ENCODE peak calls at places on chromosomes 12 and 14, in five cellular contexts. One of them, this sample, is unnamed.

GRCh38 chr12:64760808-64761573 is 1.8 kb upstream of the GNS start:
- DNase-seq in hepatocyte: no peak
- DNase-seq in fibroblast of lung: no peak
- DNase-seq in fibroblast of the aortic adventitia: no peak
- DNase-seq in astrocyte of the cerebellum: no peak
- DNase-seq in this sample: no peak

GRCh38 chr14:50573862-50574261 is 13.9 kb downstream of the ATL1 start:
- DNase-seq in fibroblast of the aortic adventitia: no peak
- DNase-seq in hepatocyte: peak
- DNase-seq in fibroblast of lung: no peak
- DNase-seq in astrocyte of the cerebellum: no peak
- DNase-seq in this sample: no peak

GRCh38 chr14:64952598-64953309 is 10.2 kb upstream of the GPX2 start:
- DNase-seq in astrocyte of the cerebellum: no peak
- DNase-seq in fibroblast of lung: no peak
- DNase-seq in fibroblast of the aortic adventitia: no peak
- DNase-seq in hepatocyte: no peak
- DNase-seq in this sample: no peak

GRCh38 chr12:1594295-1595025 is at the start of gene FBXL14:
- DNase-seq in fibroblast of the aortic adventitia: peak
- DNase-seq in astrocyte of the cerebellum: no peak
- DNase-seq in fibroblast of lung: peak
- DNase-seq in hepatocyte: peak
- DNase-seq in this sample: no peak

GRCh38 chr12:46519407-46519806 is 146.8 kb upstream of the SLC38A2 start:
- DNase-seq in fibroblast of lung: no peak
- DNase-seq in fibroblast of the aortic adventitia: no peak
- DNase-seq in hepatocyte: no peak
- DNase-seq in astrocyte of the cerebellum: no peak
- DNase-seq in this sample: no peak

GRCh38 chr12:116222358-116222757 is 55.1 kb downstream of the MED13L start:
- DNase-seq in hepatocyte: peak
- DNase-seq in fibroblast of the aortic adventitia: peak
- DNase-seq in fibroblast of lung: peak
- DNase-seq in astrocyte of the cerebellum: peak
- DNase-seq in this sample: no peak

GRCh38 chr14:98953544-98954346 is 318.3 kb downstream of the BCL11B start:
- DNase-seq in astrocyte of the cerebellum: peak
- DNase-seq in fibroblast of lung: peak
- DNase-seq in fibroblast of the aortic adventitia: no peak
- DNase-seq in hepatocyte: peak
- DNase-seq in this sample: no peak

GRCh38 chr14:51244591-51244990 is 4.5 kb downstream of the TMX1 start:
- DNase-seq in astrocyte of the cerebellum: no peak
- DNase-seq in fibroblast of the aortic adventitia: no peak
- DNase-seq in hepatocyte: no peak
- DNase-seq in fibroblast of lung: no peak
- DNase-seq in this sample: no peak

GRCh38 chr12:61574339-61574738 is 685.9 kb upstream of the USP15 start:
- DNase-seq in astrocyte of the cerebellum: no peak
- DNase-seq in fibroblast of the aortic adventitia: no peak
- DNase-seq in hepatocyte: no peak
- DNase-seq in fibroblast of lung: no peak
- DNase-seq in this sample: no peak

GRCh38 chr12:112907415-112908157 is 824 bp downstream of the OAS1 start:
- DNase-seq in astrocyte of the cerebellum: no peak
- DNase-seq in fibroblast of the aortic adventitia: no peak
- DNase-seq in fibroblast of lung: no peak
- DNase-seq in hepatocyte: no peak
- DNase-seq in this sample: no peak

GRCh38 chr12:58566599-58566998 is 353.7 kb downstream of the LRIG3 start:
- DNase-seq in fibroblast of lung: peak
- DNase-seq in astrocyte of the cerebellum: no peak
- DNase-seq in hepatocyte: no peak
- DNase-seq in fibroblast of the aortic adventitia: peak
- DNase-seq in this sample: no peak

GRCh38 chr12:21369141-21369980 is 3.3 kb upstream of the IAPP start:
- DNase-seq in fibroblast of lung: no peak
- DNase-seq in hepatocyte: no peak
- DNase-seq in astrocyte of the cerebellum: no peak
- DNase-seq in fibroblast of the aortic adventitia: no peak
- DNase-seq in this sample: no peak

GRCh38 chr12:18690653-18691052 is 47.2 kb downstream of the PLCZ1 start:
- DNase-seq in fibroblast of the aortic adventitia: peak
- DNase-seq in fibroblast of lung: peak
- DNase-seq in astrocyte of the cerebellum: no peak
- DNase-seq in hepatocyte: peak
- DNase-seq in this sample: peak

GRCh38 chr12:62846506-62846905 is 88.4 kb downstream of the PPM1H start:
- DNase-seq in fibroblast of lung: no peak
- DNase-seq in astrocyte of the cerebellum: peak
- DNase-seq in hepatocyte: no peak
- DNase-seq in fibroblast of the aortic adventitia: no peak
- DNase-seq in this sample: no peak

GRCh38 chr12:25293596-25293995 is 42.9 kb upstream of the KRAS start:
- DNase-seq in astrocyte of the cerebellum: no peak
- DNase-seq in hepatocyte: no peak
- DNase-seq in fibroblast of the aortic adventitia: no peak
- DNase-seq in fibroblast of lung: no peak
- DNase-seq in this sample: no peak

GRCh38 chr12:46207644-46208043 is 61.2 kb downstream of the SLC38A1 start:
- DNase-seq in fibroblast of lung: no peak
- DNase-seq in fibroblast of the aortic adventitia: no peak
- DNase-seq in astrocyte of the cerebellum: no peak
- DNase-seq in hepatocyte: no peak
- DNase-seq in this sample: no peak

GRCh38 chr14:71586131-71586893 is 345.9 kb upstream of the RGS6 start:
- DNase-seq in hepatocyte: peak
- DNase-seq in astrocyte of the cerebellum: peak
- DNase-seq in fibroblast of the aortic adventitia: peak
- DNase-seq in fibroblast of lung: peak
- DNase-seq in this sample: no peak

GRCh38 chr12:98840325-98840724 is 195.2 kb downstream of the APAF1 start:
- DNase-seq in fibroblast of lung: no peak
- DNase-seq in astrocyte of the cerebellum: no peak
- DNase-seq in hepatocyte: no peak
- DNase-seq in fibroblast of the aortic adventitia: no peak
- DNase-seq in this sample: no peak

GRCh38 chr14:34461334-34462131 is 507 bp downstream of the SPTSSA start:
- DNase-seq in fibroblast of the aortic adventitia: peak
- DNase-seq in astrocyte of the cerebellum: no peak
- DNase-seq in hepatocyte: peak
- DNase-seq in fibroblast of lung: peak
- DNase-seq in this sample: no peak

GRCh38 chr14:104244221-104245011 is 106.0 kb downstream of the KIF26A start:
- DNase-seq in astrocyte of the cerebellum: no peak
- DNase-seq in fibroblast of the aortic adventitia: no peak
- DNase-seq in hepatocyte: no peak
- DNase-seq in fibroblast of lung: no peak
- DNase-seq in this sample: no peak

GRCh38 chr12:124940393-124941169 is 26.1 kb upstream of the UBC start:
- DNase-seq in hepatocyte: peak
- DNase-seq in astrocyte of the cerebellum: peak
- DNase-seq in fibroblast of the aortic adventitia: peak
- DNase-seq in fibroblast of lung: peak
- DNase-seq in this sample: no peak

GRCh38 chr14:99231850-99232401 is 40.1 kb downstream of the BCL11B start:
- DNase-seq in fibroblast of the aortic adventitia: no peak
- DNase-seq in hepatocyte: peak
- DNase-seq in astrocyte of the cerebellum: no peak
- DNase-seq in fibroblast of lung: no peak
- DNase-seq in this sample: no peak

GRCh38 chr14:102544745-102545460 is 35.3 kb upstream of the ANKRD9 start:
- DNase-seq in fibroblast of lung: no peak
- DNase-seq in hepatocyte: peak
- DNase-seq in fibroblast of the aortic adventitia: no peak
- DNase-seq in astrocyte of the cerebellum: no peak
- DNase-seq in this sample: no peak

GRCh38 chr14:73787760-73788508 is 63.7 kb upstream of the PTGR2 start:
- DNase-seq in astrocyte of the cerebellum: no peak
- DNase-seq in fibroblast of the aortic adventitia: peak
- DNase-seq in hepatocyte: no peak
- DNase-seq in fibroblast of lung: peak
- DNase-seq in this sample: no peak

GRCh38 chr12:30980886-30981662 is 54.5 kb downstream of the TSPAN11 start:
- DNase-seq in fibroblast of the aortic adventitia: no peak
- DNase-seq in hepatocyte: no peak
- DNase-seq in fibroblast of lung: no peak
- DNase-seq in astrocyte of the cerebellum: no peak
- DNase-seq in this sample: no peak

GRCh38 chr12:6582196-6582595 is 14.1 kb upstream of the NOP2 start:
- DNase-seq in fibroblast of the aortic adventitia: no peak
- DNase-seq in hepatocyte: no peak
- DNase-seq in astrocyte of the cerebellum: no peak
- DNase-seq in fibroblast of lung: no peak
- DNase-seq in this sample: no peak

GRCh38 chr12:3278681-3279414 is 201.7 kb downstream of the TSPAN9 start:
- DNase-seq in fibroblast of lung: no peak
- DNase-seq in astrocyte of the cerebellum: no peak
- DNase-seq in fibroblast of the aortic adventitia: no peak
- DNase-seq in hepatocyte: no peak
- DNase-seq in this sample: no peak

GRCh38 chr12:108468149-108468968 is 46.7 kb upstream of the FICD start:
- DNase-seq in astrocyte of the cerebellum: peak
- DNase-seq in fibroblast of lung: peak
- DNase-seq in hepatocyte: peak
- DNase-seq in fibroblast of the aortic adventitia: peak
- DNase-seq in this sample: no peak

GRCh38 chr14:104976198-104977007 is 1.8 kb downstream of the AHNAK2 start:
- DNase-seq in hepatocyte: peak
- DNase-seq in astrocyte of the cerebellum: no peak
- DNase-seq in fibroblast of the aortic adventitia: peak
- DNase-seq in fibroblast of lung: peak
- DNase-seq in this sample: no peak

GRCh38 chr12:62537544-62537943 is 70.9 kb downstream of the MON2 start:
- DNase-seq in astrocyte of the cerebellum: peak
- DNase-seq in fibroblast of lung: peak
- DNase-seq in fibroblast of the aortic adventitia: peak
- DNase-seq in hepatocyte: peak
- DNase-seq in this sample: no peak

GRCh38 chr12:26162905-26163304 is 32.5 kb upstream of the SSPN start:
- DNase-seq in astrocyte of the cerebellum: no peak
- DNase-seq in fibroblast of the aortic adventitia: no peak
- DNase-seq in fibroblast of lung: no peak
- DNase-seq in hepatocyte: no peak
- DNase-seq in this sample: no peak

GRCh38 chr12:5083955-5084849 is 40.5 kb downstream of the KCNA5 start:
- DNase-seq in astrocyte of the cerebellum: peak
- DNase-seq in fibroblast of lung: peak
- DNase-seq in hepatocyte: peak
- DNase-seq in fibroblast of the aortic adventitia: peak
- DNase-seq in this sample: peak

DNA sequence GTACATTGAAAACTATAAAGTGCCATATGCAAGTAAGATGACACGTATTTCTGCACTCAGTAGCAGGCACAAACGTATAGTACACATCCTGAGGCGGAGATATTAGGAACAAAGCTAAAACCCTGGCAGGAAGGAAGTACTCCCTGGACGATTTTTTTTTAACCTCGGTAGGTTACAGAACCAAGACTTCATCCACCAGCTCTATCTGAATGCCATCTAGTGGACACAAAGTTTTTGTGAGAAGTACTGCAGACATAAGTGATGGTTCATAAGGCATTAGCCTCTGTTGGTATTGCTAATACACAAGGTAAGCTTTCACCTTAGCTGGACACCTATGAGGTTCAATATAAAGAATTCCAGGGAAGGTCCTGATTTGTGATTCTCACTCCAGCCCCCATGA is 83.0 kb upstream of the CCDC196 start:
- DNase-seq in hepatocyte: peak
- DNase-seq in fibroblast of the aortic adventitia: peak
- DNase-seq in fibroblast of lung: peak
- DNase-seq in astrocyte of the cerebellum: no peak
- DNase-seq in this sample: no peak
- TF ChIP-seq CTCF in hepatocyte: peak
- TF ChIP-seq CTCF in fibroblast of the aortic adventitia: peak
- TF ChIP-seq CTCF in fibroblast of lung: peak
- TF ChIP-seq CTCF in astrocyte of the cerebellum: peak
- TF ChIP-seq CTCF in this sample: peak

GRCh38 chr12:120249875-120250795 is 15.4 kb downstream of the PXN start:
- DNase-seq in fibroblast of the aortic adventitia: peak
- DNase-seq in fibroblast of lung: no peak
- DNase-seq in astrocyte of the cerebellum: no peak
- DNase-seq in hepatocyte: no peak
- DNase-seq in this sample: no peak
- H3K4me3 ChIP-seq in fibroblast of the aortic adventitia: no peak
- H3K4me3 ChIP-seq in fibroblast of lung: no peak
- H3K4me3 ChIP-seq in astrocyte of the cerebellum: no peak
- H3K4me3 ChIP-seq in hepatocyte: no peak
- H3K4me3 ChIP-seq in this sample: no peak

DNA sequence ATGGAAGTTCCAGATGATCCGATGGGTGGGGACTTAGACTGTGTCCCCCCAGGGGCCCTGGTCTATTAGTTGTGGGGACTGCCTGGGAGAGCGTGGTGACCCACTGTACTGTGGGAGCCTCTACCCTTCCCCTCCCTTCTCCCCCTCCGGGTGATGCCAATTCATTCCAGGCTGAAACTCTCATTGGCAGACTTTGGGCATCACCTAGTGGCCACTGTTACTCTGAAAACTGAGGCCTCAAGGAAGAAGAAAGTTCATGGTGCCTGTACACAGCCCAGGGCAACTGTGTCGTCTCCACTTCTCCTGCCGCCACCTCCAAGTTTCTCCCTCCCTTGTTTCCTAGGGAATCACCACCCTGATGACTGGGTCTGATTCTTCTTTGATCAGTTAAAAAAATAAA is 173.6 kb upstream of the ALG10B start:
- DNase-seq in fibroblast of lung: no peak
- DNase-seq in astrocyte of the cerebellum: no peak
- DNase-seq in hepatocyte: no peak
- DNase-seq in fibroblast of the aortic adventitia: no peak
- DNase-seq in this sample: no peak
- TF ChIP-seq CTCF in fibroblast of lung: no peak
- TF ChIP-seq CTCF in astrocyte of the cerebellum: no peak
- TF ChIP-seq CTCF in hepatocyte: no peak
- TF ChIP-seq CTCF in fibroblast of the aortic adventitia: no peak
- TF ChIP-seq CTCF in this sample: peak

DNA sequence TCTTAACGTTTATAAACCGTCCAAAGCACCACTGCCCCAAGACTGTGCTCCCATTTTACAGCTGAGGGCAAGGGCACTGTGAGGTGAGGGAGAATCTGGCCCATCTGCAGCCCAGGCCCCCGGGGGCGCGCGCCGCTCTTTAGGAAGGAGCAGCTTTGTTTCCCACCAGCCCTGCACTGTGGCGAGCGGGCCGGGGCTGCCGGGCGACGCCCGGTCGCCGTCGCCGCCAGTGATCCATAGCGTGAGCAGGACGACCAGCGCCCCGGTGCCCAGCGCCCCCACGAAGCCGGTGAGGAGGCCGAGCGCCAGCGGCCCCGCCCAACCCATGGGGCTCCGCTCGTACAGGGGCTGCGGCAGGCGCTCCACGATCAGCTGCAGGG is 34.6 kb downstream of the FIGNL2 start:
- DNase-seq in hepatocyte: no peak
- DNase-seq in astrocyte of the cerebellum: no peak
- DNase-seq in fibroblast of the aortic adventitia: no peak
- DNase-seq in fibroblast of lung: no peak
- DNase-seq in this sample: no peak
- H3K4me3 ChIP-seq in hepatocyte: no peak
- H3K4me3 ChIP-seq in astrocyte of the cerebellum: peak
- H3K4me3 ChIP-seq in fibroblast of the aortic adventitia: peak
- H3K4me3 ChIP-seq in fibroblast of lung: no peak
- H3K4me3 ChIP-seq in this sample: peak

GRCh38 chr14:24392327-24393098 is 6.3 kb upstream of the NYNRIN start:
- DNase-seq in astrocyte of the cerebellum: no peak
- DNase-seq in fibroblast of lung: peak
- DNase-seq in fibroblast of the aortic adventitia: peak
- DNase-seq in hepatocyte: peak
- DNase-seq in this sample: no peak
- TF ChIP-seq CTCF in astrocyte of the cerebellum: no peak
- TF ChIP-seq CTCF in fibroblast of lung: no peak
- TF ChIP-seq CTCF in fibroblast of the aortic adventitia: peak
- TF ChIP-seq CTCF in hepatocyte: peak
- TF ChIP-seq CTCF in this sample: peak